ENCODE peak calls at places on chromosomes 7 and 10, in eight cellular contexts. B is brain microvascular endothelial cell, Q is stomach, M is lung, X is A549, E is cardiac muscle cell, G is GM12878, C is transverse colon. J is an unnamed sample.

GRCh38 chr10:1083581-1083980 is 27.4 kb downstream of the WDR37 start:
- DNase-seq in M (peak), E (no peak), X (no peak), G (no peak), C (no peak), B (no peak), Q (no peak), J (no peak)

GRCh38 chr10:71985542-71986250 is 21.5 kb downstream of the CHST3 start:
- DNase-seq in E (no peak), M (no peak), Q (no peak), G (peak), X (no peak), B (peak), C (no peak), J (peak)

GRCh38 chr7:53113424-53113823 is 78.0 kb downstream of the POM121L12 start:
- DNase-seq in E (peak), B (no peak), C (no peak), G (no peak), Q (no peak), M (no peak), X (no peak), J (no peak)

GRCh38 chr10:131437556-131438465 is 126.3 kb upstream of the TCERG1L start:
- DNase-seq in X (no peak), Q (no peak), B (no peak), E (no peak), G (no peak), C (no peak), M (no peak), J (no peak)

GRCh38 chr10:107144490-107144889 is 20.0 kb downstream of the SORCS1 start:
- DNase-seq in M (no peak), E (peak), Q (no peak), C (no peak), X (no peak), B (no peak), G (no peak), J (peak)

GRCh38 chr7:79272066-79272669 is 181.3 kb downstream of the MAGI2 start:
- DNase-seq in X (peak), E (peak), G (no peak), M (no peak), Q (no peak), B (no peak), C (no peak), J (peak)

GRCh38 chr7:64885520-64886240 is 17.4 kb upstream of the ZNF273 start:
- DNase-seq in M (no peak), G (no peak), Q (no peak), X (no peak), C (no peak), E (no peak), B (no peak), J (no peak)

GRCh38 chr10:124699471-124700292 is 44.5 kb downstream of the FAM53B start:
- DNase-seq in C (no peak), B (no peak), G (no peak), E (no peak), Q (peak), M (no peak), X (no peak), J (no peak)

GRCh38 chr10:91908358-91909177 is 718 bp downstream of the FGFBP3 start:
- DNase-seq in X (peak), G (peak), B (peak), C (peak), E (peak), M (peak), Q (peak), J (peak)

GRCh38 chr7:41085244-41085643 is 617.6 kb downstream of the INHBA start:
- DNase-seq in B (peak), G (no peak), Q (no peak), C (no peak), M (no peak), X (no peak), E (no peak), J (no peak)

GRCh38 chr7:14637968-14638367 is 264.6 kb downstream of the DGKB start:
- DNase-seq in C (no peak), M (no peak), B (no peak), Q (no peak), X (no peak), G (no peak), E (no peak), J (no peak)

GRCh38 chr10:127228195-127228785 is 31.9 kb upstream of the INSYN2A start:
- DNase-seq in M (no peak), C (no peak), Q (no peak), E (no peak), B (peak), X (no peak), G (no peak), J (no peak)

GRCh38 chr10:29703276-29703675 is 68.5 kb upstream of the SVIL start:
- DNase-seq in C (no peak), M (no peak), B (no peak), E (peak), Q (no peak), X (no peak), G (no peak), J (no peak)

GRCh38 chr7:151817315-151817690 is 59.6 kb downstream of the PRKAG2 start:
- DNase-seq in E (no peak), B (no peak), C (no peak), M (no peak), Q (no peak), X (no peak), G (no peak), J (no peak)

GRCh38 chr7:71710442-71710841 is 578.5 kb downstream of the GALNT17 start:
- DNase-seq in G (no peak), C (no peak), M (no peak), X (no peak), Q (no peak), E (no peak), B (no peak), J (no peak)

GRCh38 chr7:157276731-157277562 is 59.9 kb upstream of the DNAJB6 start:
- DNase-seq in B (peak), G (no peak), E (no peak), M (no peak), Q (no peak), C (no peak), X (no peak), J (peak)

GRCh38 chr10:85152488-85152887 is 824.1 kb downstream of the CCSER2 start:
- DNase-seq in B (no peak), Q (no peak), M (no peak), G (no peak), C (no peak), X (no peak), E (no peak), J (no peak)

GRCh38 chr7:65390588-65390987 is 16.9 kb downstream of the ZNF92 start:
- DNase-seq in X (no peak), G (peak), Q (no peak), E (no peak), B (peak), C (no peak), M (no peak), J (peak)

GRCh38 chr7:77687747-77688144 is 8.5 kb upstream of the RSBN1L start:
- DNase-seq in E (no peak), Q (no peak), C (no peak), X (no peak), G (no peak), M (peak), B (no peak), J (peak)

DNA sequence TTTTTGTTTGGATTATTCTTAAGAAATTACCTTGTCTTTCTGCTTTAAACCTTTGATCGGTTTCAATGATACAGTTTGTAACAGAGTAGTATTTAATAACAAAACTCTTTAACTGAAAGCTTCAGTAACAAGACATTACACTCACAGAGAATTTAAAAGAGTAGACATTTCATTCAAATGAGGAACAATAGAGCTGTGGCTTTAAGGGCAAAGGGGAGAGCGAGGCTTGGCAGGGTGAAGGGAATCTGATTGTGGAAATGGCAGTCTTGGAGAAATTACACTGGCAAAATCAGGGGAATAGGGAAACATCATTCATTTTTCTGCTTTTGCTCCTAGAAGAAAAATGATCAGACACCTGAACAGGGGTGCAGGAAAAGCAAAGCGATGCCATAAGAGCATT is 5.1 kb upstream of the HIPK2 start:
- DNase-seq in C (no peak), M (no peak), Q (no peak), X (no peak), E (no peak), G (no peak), B (no peak), J (no peak)
- H3K4me3 ChIP-seq in C (no peak), M (no peak), Q (no peak), X (no peak), E (no peak), G (no peak), B (no peak), J (no peak)

GRCh38 chr7:131836733-131837132 is 280.3 kb upstream of the PODXL start:
- DNase-seq in X (no peak), E (no peak), G (no peak), Q (no peak), M (no peak), C (no peak), B (no peak), J (no peak)
- TF ChIP-seq CTCF in X (no peak), E (no peak), G (no peak), Q (no peak), M (no peak), C (no peak), B (no peak), J (no peak)

GRCh38 chr7:44275829-44276570 is 49.4 kb downstream of the CAMK2B start:
- DNase-seq in C (no peak), Q (no peak), X (no peak), E (peak), B (no peak), M (no peak), G (no peak), J (no peak)

GRCh38 chr7:44277851-44278250 is 47.5 kb downstream of the CAMK2B start:
- DNase-seq in X (no peak), E (no peak), Q (no peak), M (no peak), B (no peak), G (no peak), C (peak), J (no peak)

GRCh38 chr7:44275146-44275545 is 50.2 kb downstream of the CAMK2B start:
- DNase-seq in Q (no peak), E (no peak), C (no peak), M (no peak), X (no peak), G (no peak), B (no peak), J (no peak)

GRCh38 chr7:44277391-44277790 is 48.0 kb downstream of the CAMK2B start:
- DNase-seq in C (no peak), G (no peak), E (no peak), Q (no peak), X (no peak), M (no peak), B (no peak), J (no peak)

DNA sequence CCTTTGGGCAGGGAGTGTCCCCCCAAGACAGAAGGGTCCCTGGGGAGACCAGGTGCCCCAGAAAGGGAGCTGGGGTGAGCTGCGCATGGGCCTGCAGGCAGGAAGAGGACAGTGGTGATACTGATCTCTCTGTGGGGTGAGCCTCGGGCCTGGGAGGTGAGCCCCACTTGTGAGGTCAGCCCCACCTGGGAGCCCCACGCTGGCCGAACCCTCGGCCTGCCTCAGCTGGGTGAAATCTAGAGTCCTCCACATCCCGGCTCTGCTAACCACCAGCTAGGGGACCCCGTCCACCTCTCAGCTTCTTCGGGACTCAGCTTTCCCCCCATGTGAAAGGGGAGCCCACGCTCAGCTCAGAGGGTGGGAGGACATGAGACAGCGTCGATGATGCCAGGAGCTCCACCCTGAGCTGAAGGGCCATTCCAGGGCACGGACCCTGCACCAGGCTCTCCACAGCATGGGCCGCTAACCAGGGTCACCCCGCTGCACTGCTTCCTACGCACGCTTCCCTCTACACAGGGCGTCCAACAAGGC is 48.8 kb downstream of the CAMK2B start:
- DNase-seq in Q (no peak), X (no peak), G (no peak), M (no peak), B (no peak), C (no peak), E (no peak), J (no peak)
- H3K4me3 ChIP-seq in Q (no peak), X (no peak), G (no peak), M (no peak), B (no peak), C (no peak), E (peak), J (no peak)

GRCh38 chr7:119219663-119220062 is 995.2 kb downstream of the ANKRD7 start:
- DNase-seq in B (no peak), C (no peak), M (no peak), X (no peak), Q (no peak), E (no peak), G (no peak), J (no peak)
- TF ChIP-seq CTCF in B (no peak), C (no peak), M (no peak), X (no peak), Q (no peak), E (no peak), G (no peak), J (no peak)

DNA sequence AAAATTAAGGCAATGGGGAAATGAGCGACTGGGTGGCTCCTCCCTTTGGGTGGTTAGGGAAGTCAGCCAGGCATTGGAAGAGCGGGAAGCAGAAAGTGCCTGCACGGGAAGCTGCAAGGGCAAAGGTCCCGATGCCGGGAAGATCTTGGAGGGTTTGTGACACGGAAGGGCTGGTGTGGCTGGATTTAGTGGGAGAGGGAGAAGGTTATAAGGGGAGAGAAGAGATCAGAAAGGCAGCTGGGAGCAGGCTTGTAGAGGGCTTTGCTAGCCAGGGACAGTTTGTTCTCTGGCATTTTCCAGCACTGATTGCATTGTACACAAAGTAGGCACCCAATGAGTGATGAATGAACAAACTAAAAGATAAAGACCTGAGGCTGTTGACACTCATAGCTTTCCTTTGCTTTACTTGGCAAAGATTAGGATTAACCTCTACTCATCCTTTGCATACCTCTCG is 67.7 kb downstream of the NAMPT start:
- DNase-seq in Q (peak), X (peak), B (peak), M (peak), G (no peak), E (no peak), C (peak), J (no peak)
- H3K4me3 ChIP-seq in Q (no peak), X (peak), B (no peak), M (no peak), G (no peak), E (no peak), C (no peak), J (no peak)

J was measured in GM12865.